ENCODE peak calls at places on chromosomes 11 and 22, in ten cellular contexts. C, L, H, W, S, O, J, U, T and V are unnamed samples. For H3K4me1, the result is how much of the 10 kb centered on the place peaks cover.

GRCh38 chr11:128662960-128663359 is 30.9 kb upstream of the FLI1 start:
- DNase-seq in W (no peak), H (no peak), S (no peak), T (no peak), L (no peak), J (no peak), C (no peak), O (no peak), U (no peak), V (no peak)

GRCh38 chr11:13357232-13357631 is 79.6 kb downstream of the BMAL1 start:
- DNase-seq in J (no peak), C (no peak), O (no peak), L (no peak), T (no peak), U (no peak), H (no peak), W (no peak), S (no peak), V (no peak)

GRCh38 chr11:66113132-66113856 is 43.2 kb downstream of the PACS1 start:
- DNase-seq in C (no peak), O (no peak), T (no peak), H (no peak), U (peak), W (no peak), L (no peak), S (peak), J (no peak), V (no peak)

GRCh38 chr11:120432056-120433018 is 79.2 kb upstream of the GRIK4 start:
- DNase-seq in S (peak), W (no peak), J (no peak), L (no peak), O (peak), T (no peak), U (peak), C (no peak), H (no peak), V (no peak)

GRCh38 chr11:61090982-61091372 is 11.3 kb upstream of the CD5 start:
- DNase-seq in O (no peak), J (no peak), C (no peak), U (no peak), T (no peak), W (no peak), L (no peak), S (no peak), H (no peak), V (no peak)

GRCh38 chr22:20312396-20313191 is 7.3 kb downstream of the DGCR6L start:
- DNase-seq in H (no peak), C (no peak), L (peak), O (peak), W (peak), J (no peak), T (peak), S (no peak), U (no peak), V (no peak)

GRCh38 chr11:2517016-2517385 is 72.2 kb downstream of the KCNQ1 start:
- DNase-seq in S (no peak), H (no peak), O (no peak), L (peak), J (no peak), C (peak), W (peak), T (no peak), U (no peak), V (no peak)

GRCh38 chr22:46040471-46041465 is 63.8 kb upstream of the WNT7B start:
- DNase-seq in J (no peak), U (no peak), C (peak), O (no peak), T (no peak), L (peak), S (no peak), H (no peak), W (peak), V (no peak)

GRCh38 chr11:77590194-77590591 is 440 bp downstream of the AQP11 start:
- DNase-seq in H (peak), U (peak), O (peak), C (no peak), S (peak), J (no peak), W (no peak), T (no peak), L (no peak), V (peak)

GRCh38 chr11:86919557-86920210 is 35.5 kb downstream of the FZD4 start:
- DNase-seq in J (no peak), T (no peak), W (no peak), C (no peak), S (peak), O (peak), L (no peak), H (peak), U (peak), V (peak)

GRCh38 chr22:48702573-48703264 is 1125.0 kb downstream of the BRD1 start:
- DNase-seq in O (no peak), S (no peak), H (no peak), U (no peak), J (no peak), W (peak), L (no peak), T (no peak), C (no peak), V (peak)

GRCh38 chr11:251550-251949 is 14.8 kb downstream of the PSMD13 start:
- DNase-seq in U (peak), H (no peak), L (no peak), O (no peak), T (no peak), C (no peak), J (no peak), S (no peak), W (no peak), V (no peak)

GRCh38 chr11:84812351-84813083 is 814.6 kb downstream of the DLG2 start:
- DNase-seq in U (no peak), T (no peak), C (no peak), W (no peak), H (no peak), O (no peak), J (no peak), S (peak), L (no peak), V (no peak)

GRCh38 chr11:114330373-114330772 is 34.2 kb downstream of the NNMT start:
- DNase-seq in L (no peak), J (no peak), C (no peak), S (no peak), O (no peak), H (no peak), U (no peak), T (no peak), W (no peak), V (no peak)

GRCh38 chr22:44437493-44438015 is 60.5 kb downstream of the RTL6 start:
- DNase-seq in C (no peak), W (no peak), H (no peak), U (no peak), S (peak), O (no peak), J (no peak), T (no peak), L (no peak), V (no peak)

GRCh38 chr11:134275534-134276395 is at the start of gene GLB1L3:
- DNase-seq in L (no peak), J (peak), S (peak), U (peak), C (no peak), O (no peak), W (peak), H (peak), T (no peak), V (no peak)

GRCh38 chr11:88849368-88849767 is 216.4 kb downstream of the GRM5 start:
- DNase-seq in T (no peak), O (no peak), W (no peak), H (no peak), L (no peak), U (no peak), C (no peak), J (no peak), S (peak), V (no peak)

GRCh38 chr11:34566209-34566551 is 52.6 kb upstream of the ELF5 start:
- DNase-seq in H (no peak), U (no peak), S (no peak), C (no peak), T (no peak), O (no peak), W (no peak), L (no peak), J (no peak), V (no peak)

GRCh38 chr22:45638834-45639746 is 32.5 kb upstream of the ATXN10 start:
- DNase-seq in W (peak), T (peak), S (peak), H (no peak), U (no peak), J (no peak), L (peak), O (no peak), C (peak), V (peak)

GRCh38 chr11:1337647-1338007 is 28.2 kb upstream of the TOLLIP start:
- DNase-seq in L (no peak), W (no peak), H (no peak), T (no peak), C (no peak), S (no peak), J (no peak), U (no peak), O (no peak), V (no peak)

GRCh38 chr22:26023104-26023775 is 146.0 kb upstream of the SEZ6L start:
- DNase-seq in U (no peak), W (no peak), S (no peak), C (no peak), H (no peak), O (no peak), J (no peak), T (no peak), L (no peak), V (no peak)

GRCh38 chr11:72665911-72666472 is 8.2 kb downstream of the PDE2A start:
- DNase-seq in J (no peak), T (no peak), C (no peak), S (no peak), L (no peak), U (no peak), H (no peak), O (no peak), W (no peak), V (no peak)
- H3K4me1 ChIP-seq in J (under half), T (under half), C (under half), S (under half), L (under half), U (under half), H (under half), O (under half), W (under half), V (under half)

GRCh38 chr11:64803846-64804345 is 882 bp upstream of the MAP4K2 start:
- DNase-seq in C (no peak), O (no peak), S (no peak), J (no peak), U (no peak), T (no peak), H (no peak), W (no peak), L (no peak), V (no peak)
- H3K4me3 ChIP-seq in C (peak), O (peak), S (peak), J (peak), U (no peak), T (peak), H (peak), W (peak), L (peak), V (peak)

DNA sequence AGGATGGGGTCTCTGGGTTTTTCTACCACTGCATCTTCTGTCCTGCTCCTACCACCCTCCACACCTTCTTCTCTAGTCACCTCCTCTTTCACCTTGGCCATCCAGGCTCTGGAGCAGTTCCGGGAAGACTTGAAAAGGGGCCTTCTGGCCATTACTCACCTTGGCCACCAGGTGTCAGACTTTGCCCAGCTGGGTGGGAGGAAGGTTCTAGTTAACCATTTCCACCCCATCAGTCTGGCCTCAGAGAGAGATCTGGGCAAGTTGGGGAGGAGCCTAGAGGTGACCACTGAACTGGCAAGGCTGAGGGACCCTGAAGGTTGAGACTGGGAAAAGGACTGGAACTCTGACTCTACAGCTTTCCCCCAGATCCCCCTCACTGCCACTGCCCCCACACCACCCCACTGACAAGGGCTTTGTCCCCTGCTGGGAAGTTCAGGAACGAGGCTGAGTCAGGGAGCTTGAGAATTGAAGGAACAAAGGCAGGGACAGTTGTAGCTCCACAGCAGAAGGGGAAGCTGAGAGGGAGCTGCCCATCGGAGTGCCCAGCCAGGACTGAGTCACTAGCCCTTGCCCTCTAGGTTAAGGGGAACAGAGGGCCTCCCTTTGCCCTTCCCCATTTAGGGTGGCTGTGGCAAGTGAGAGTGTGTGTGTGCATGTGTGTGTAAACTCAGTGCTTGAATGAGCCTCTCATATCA is 3.7 kb upstream of the POLD4 start:
- DNase-seq in U (peak), T (peak), J (peak), W (no peak), O (peak), C (peak), L (peak), H (peak), S (peak), V (no peak)
- H3K4me1 ChIP-seq in U (under half), T (under half), J (under half), W (under half), O (under half), C (under half), L (under half), H (under half), S (under half), V (under half)

DNA sequence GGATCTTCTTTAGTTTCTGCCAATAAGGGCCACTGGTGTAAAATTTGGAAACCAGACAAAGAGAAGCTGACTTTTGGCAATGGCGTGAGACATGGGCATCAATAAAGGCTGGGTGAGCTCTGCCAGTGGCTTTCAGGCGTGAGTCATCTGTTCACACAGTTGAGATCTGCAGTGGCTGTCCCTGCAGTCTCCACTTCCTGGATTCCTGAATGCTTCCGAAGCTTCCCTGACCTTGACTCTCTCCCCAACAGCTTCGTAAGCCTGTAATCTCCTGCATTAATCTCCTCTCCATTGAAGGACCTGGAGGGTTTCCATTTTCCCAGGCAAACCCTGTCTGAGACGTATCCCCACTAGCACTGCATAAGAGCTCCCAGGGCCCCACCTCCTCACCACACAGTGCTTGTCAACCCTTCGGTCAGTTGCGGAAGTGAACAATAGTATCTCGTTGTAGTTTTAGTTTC is 574.7 kb downstream of the TBC1D22A start:
- DNase-seq in H (no peak), L (no peak), S (peak), O (no peak), C (no peak), T (peak), J (no peak), U (no peak), W (no peak), V (no peak)
- H3K4me3 ChIP-seq in H (no peak), L (no peak), S (peak), O (peak), C (peak), T (peak), J (no peak), U (no peak), W (no peak), V (no peak)

DNA sequence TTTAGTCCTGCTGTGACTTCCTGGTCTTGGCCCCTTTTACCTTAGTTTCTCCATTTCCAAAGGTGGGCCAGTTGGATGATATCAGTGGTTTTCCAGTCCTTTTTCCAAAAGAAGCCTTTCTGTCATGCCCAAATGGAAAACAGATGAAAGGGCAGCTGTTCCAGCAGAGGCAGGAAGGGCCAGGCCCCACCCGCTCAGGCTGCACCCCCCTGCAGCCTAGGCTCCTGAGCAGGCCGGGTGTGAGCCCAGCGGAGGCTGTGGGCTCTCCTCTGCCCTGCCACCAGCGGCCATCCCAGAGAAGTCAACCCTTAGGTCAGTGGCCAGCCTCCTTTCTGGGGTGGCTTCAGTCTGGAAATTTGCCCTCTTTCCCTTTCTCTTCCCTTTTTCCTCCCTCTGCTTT is 32.7 kb upstream of the SUSD2 start:
- DNase-seq in U (no peak), W (no peak), H (no peak), S (no peak), J (no peak), T (no peak), O (no peak), L (no peak), C (no peak), V (no peak)
- H3K4me1 ChIP-seq in U (under half), W (under half), H (half or more), S (under half), J (half or more), T (under half), O (half or more), L (under half), C (half or more), V (under half)

GRCh38 chr22:30289126-30289979 is at the start of gene CASTOR1:
- DNase-seq in U (peak), L (peak), S (peak), T (peak), W (peak), C (peak), O (peak), H (peak), J (peak), V (peak)

GRCh38 chr22:30290679-30291333 is 1.5 kb upstream of the CASTOR1 start:
- DNase-seq in L (peak), T (peak), C (peak), W (peak), H (peak), U (peak), J (no peak), S (peak), O (peak), V (peak)

GRCh38 chr22:30289980-30290313 is 642 bp upstream of the CASTOR1 start:
- DNase-seq in W (no peak), U (no peak), L (no peak), J (no peak), O (no peak), T (no peak), C (no peak), S (no peak), H (no peak), V (no peak)

GRCh38 chr22:30291334-30291892 is 2.1 kb upstream of the CASTOR1 start:
- DNase-seq in J (no peak), C (no peak), U (no peak), O (no peak), W (no peak), H (no peak), L (no peak), T (no peak), S (no peak), V (no peak)

GRCh38 chr22:30290318-30290678 is 993 bp upstream of the CASTOR1 start:
- DNase-seq in W (no peak), L (no peak), U (peak), O (peak), T (no peak), S (no peak), C (no peak), H (no peak), J (no peak), V (no peak)
- H3K4me3 ChIP-seq in W (no peak), L (no peak), U (no peak), O (peak), T (peak), S (no peak), C (no peak), H (no peak), J (peak), V (peak)

GRCh38 chr11:64211181-64211872 is 4.8 kb downstream of the FERMT3 start:
- DNase-seq in W (no peak), S (no peak), C (no peak), U (no peak), J (no peak), O (no peak), T (no peak), H (no peak), L (no peak), V (no peak)

GRCh38 chr11:64208086-64208795 is 1.7 kb downstream of the FERMT3 start:
- DNase-seq in H (no peak), T (no peak), C (no peak), O (no peak), U (no peak), J (no peak), L (no peak), S (no peak), W (no peak), V (no peak)

GRCh38 chr11:64208796-64209562 is 2.5 kb downstream of the FERMT3 start:
- DNase-seq in L (no peak), O (no peak), J (no peak), C (no peak), H (no peak), S (no peak), W (no peak), T (no peak), U (no peak), V (no peak)

GRCh38 chr11:64209563-64209843 is 3.0 kb downstream of the FERMT3 start:
- DNase-seq in T (no peak), U (no peak), W (no peak), S (no peak), C (no peak), H (no peak), J (no peak), O (no peak), L (no peak), V (no peak)

DNA sequence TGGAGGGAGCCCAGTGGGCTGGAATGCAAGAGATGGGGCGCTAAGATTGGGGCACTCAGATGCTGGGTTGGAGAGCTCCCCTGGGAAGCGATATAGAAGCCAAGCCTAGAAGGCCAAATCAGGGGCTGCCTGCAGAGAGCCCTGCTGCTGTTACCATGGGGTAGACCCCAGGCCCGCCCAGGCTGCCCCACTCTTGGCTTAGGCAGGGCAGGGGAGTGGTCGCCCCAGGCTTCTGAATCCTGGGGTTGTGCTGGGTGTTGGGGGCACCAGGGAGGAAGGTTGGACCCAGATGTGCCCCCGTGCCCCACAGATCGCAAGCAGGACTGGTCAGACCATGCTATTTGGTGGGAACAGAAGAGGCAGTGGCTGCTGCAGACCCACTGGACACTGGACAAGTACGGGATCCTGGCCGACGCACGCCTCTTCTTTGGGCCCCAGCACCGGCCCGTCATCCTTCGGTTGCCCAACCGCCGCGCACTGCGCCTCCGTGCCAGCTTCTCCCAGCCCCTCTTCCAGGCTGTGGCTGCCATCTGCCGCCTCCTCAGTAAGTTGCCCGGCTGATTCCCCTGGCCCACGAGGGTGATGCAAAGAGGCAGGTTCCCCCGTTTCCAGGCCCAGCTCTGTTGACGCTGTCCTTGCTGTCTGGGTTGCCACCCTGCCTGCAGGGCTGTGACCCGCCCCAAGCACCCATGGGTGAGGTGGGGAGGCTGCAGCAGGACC is 3.9 kb downstream of the FERMT3 start:
- DNase-seq in S (no peak), O (no peak), W (no peak), C (no peak), J (no peak), H (no peak), U (no peak), L (no peak), T (no peak), V (no peak)
- H3K4me1 ChIP-seq in S (under half), O (under half), W (under half), C (under half), J (under half), H (under half), U (under half), L (under half), T (under half), V (under half)